ENCODE peak calls at places on chromosomes 4 and X, in five cellular contexts. H is tibial nerve, U is IMR-90, P is prostate gland, Y is uterus. R is an unnamed sample.

GRCh38 chrX:133523094-133523493 is 107.8 kb upstream of the GPC4 start:
- DNase-seq in H (peak; percentile 12), U (no peak), P (peak; percentile 9), Y (no peak), R (peak; percentile 7)

GRCh38 chrX:10051866-10052265 is 84.7 kb downstream of the CLDN34 start:
- DNase-seq in H (no peak), U (no peak), P (peak; percentile 48), Y (no peak), R (no peak)

GRCh38 chr4:112175840-112176239 is 30.6 kb downstream of the FAM241A start:
- DNase-seq in H (no peak), U (no peak), P (no peak), Y (no peak), R (no peak)

GRCh38 chr4:128868758-128869157 is 59.3 kb downstream of the JADE1 start:
- DNase-seq in H (no peak), U (no peak), P (no peak), Y (no peak), R (no peak)

GRCh38 chrX:42269186-42269585 is 345.8 kb upstream of the CASK start:
- DNase-seq in H (no peak), U (peak; percentile 0), P (no peak), Y (no peak), R (no peak)

GRCh38 chr4:94536049-94536448 is 84.3 kb downstream of the PDLIM5 start:
- DNase-seq in H (no peak), U (no peak), P (no peak), Y (no peak), R (no peak)

GRCh38 chr4:159090255-159090654 is 12.6 kb upstream of the RAPGEF2 start:
- DNase-seq in H (no peak), U (no peak), P (no peak), Y (no peak), R (no peak)

GRCh38 chrX:24619647-24620046 is 27.5 kb downstream of the PCYT1B start:
- DNase-seq in H (no peak), U (peak; percentile 38), P (no peak), Y (no peak), R (no peak)

GRCh38 chrX:77436682-77437081 is 10.5 kb upstream of the FGF16 start:
- DNase-seq in H (no peak), U (peak; percentile 52), P (no peak), Y (no peak), R (no peak)

GRCh38 chrX:9272166-9272565 is 192.7 kb upstream of the TBL1X start:
- DNase-seq in H (no peak), U (no peak), P (no peak), Y (no peak), R (no peak)

GRCh38 chr4:129668092-129668491 is 572.1 kb downstream of the C4orf33 start:
- DNase-seq in H (no peak), U (no peak), P (no peak), Y (no peak), R (no peak)

GRCh38 chrX:48083212-48083611 is 11.8 kb upstream of the ZNF630 start:
- DNase-seq in H (peak; percentile 18), U (peak; percentile 34), P (peak; percentile 17), Y (peak; percentile 21), R (peak; percentile 31)

GRCh38 chr4:188139141-188139540 is at the start of gene TRIML1:
- DNase-seq in H (no peak), U (no peak), P (no peak), Y (no peak), R (no peak)

GRCh38 chrX:141278306-141278705 is 36.0 kb upstream of the SPANXC start:
- DNase-seq in H (no peak), U (peak; percentile 6), P (no peak), Y (no peak), R (peak; percentile 1)

GRCh38 chrX:17376381-17377046 is 1.5 kb downstream of the NHS start:
- DNase-seq in H (no peak), U (no peak), P (no peak), Y (peak; percentile 20), R (no peak)

GRCh38 chr4:71944956-71945355 is 86.8 kb upstream of the NPFFR2 start:
- DNase-seq in H (no peak), U (peak; percentile 1), P (no peak), Y (no peak), R (no peak)

GRCh38 chr4:87423313-87424031 is 1.1 kb downstream of the NUDT9 start:
- DNase-seq in H (no peak), U (no peak), P (no peak), Y (no peak), R (peak; percentile 50)

GRCh38 chr4:70505152-70505748 is 13.1 kb upstream of the AMTN start:
- DNase-seq in H (peak; percentile 20), U (peak; percentile 39), P (peak; percentile 17), Y (no peak), R (peak; percentile 45)

GRCh38 chr4:185576918-185577591 is 41.7 kb upstream of the PDLIM3 start:
- DNase-seq in H (no peak), U (peak; percentile 26), P (no peak), Y (no peak), R (no peak)

GRCh38 chr4:188691811-188692210 is 552.6 kb downstream of the TRIML1 start:
- DNase-seq in H (no peak), U (peak; percentile 88), P (no peak), Y (no peak), R (no peak)

GRCh38 chrX:110180176-110180927 is 137.5 kb downstream of the AMMECR1 start:
- DNase-seq in H (no peak), U (peak; percentile 84), P (no peak), Y (peak; percentile 69), R (no peak)

GRCh38 chr4:41620594-41621256 is 82.8 kb downstream of the LIMCH1 start:
- DNase-seq in H (no peak), U (no peak), P (no peak), Y (no peak), R (no peak)

DNA sequence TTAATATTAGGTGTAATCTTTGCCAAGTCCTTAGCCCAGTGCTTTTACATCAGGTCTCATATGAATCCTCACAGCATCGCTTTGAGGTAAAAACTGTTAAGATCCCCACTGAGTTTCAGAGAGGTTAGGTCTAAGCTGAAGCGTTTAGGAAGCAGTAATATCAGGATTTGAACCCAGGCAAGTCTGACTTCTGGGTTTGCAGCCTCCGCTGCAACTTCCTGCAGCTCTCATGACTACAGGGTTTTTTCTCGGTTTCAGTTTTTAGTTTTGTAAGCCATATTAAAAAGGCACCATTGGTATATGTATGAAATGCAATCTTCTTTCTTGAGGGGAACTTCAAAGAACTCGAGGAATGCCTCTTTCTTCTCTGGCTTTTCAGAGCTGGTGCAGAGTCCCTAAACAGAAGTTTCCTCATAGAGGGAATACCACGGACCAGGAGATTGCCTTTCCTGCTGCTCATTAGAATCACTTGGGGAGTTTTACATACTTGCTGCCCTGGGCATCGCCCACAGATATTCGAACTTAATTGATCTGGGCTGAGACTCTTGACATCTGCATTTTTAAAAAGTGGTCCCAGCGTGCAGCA is 6.5 kb downstream of the MTM1 start:
- DNase-seq in H (no peak), U (no peak), P (no peak), Y (no peak), R (no peak)
- H3K4me1 ChIP-seq in H (no peaks in the 10 kb centered on the region), U (peaks cover 6% of the 10 kb centered on the region), P (no peaks in the 10 kb centered on the region), Y (no peaks in the 10 kb centered on the region), R (peaks cover 24% of the 10 kb centered on the region)

DNA sequence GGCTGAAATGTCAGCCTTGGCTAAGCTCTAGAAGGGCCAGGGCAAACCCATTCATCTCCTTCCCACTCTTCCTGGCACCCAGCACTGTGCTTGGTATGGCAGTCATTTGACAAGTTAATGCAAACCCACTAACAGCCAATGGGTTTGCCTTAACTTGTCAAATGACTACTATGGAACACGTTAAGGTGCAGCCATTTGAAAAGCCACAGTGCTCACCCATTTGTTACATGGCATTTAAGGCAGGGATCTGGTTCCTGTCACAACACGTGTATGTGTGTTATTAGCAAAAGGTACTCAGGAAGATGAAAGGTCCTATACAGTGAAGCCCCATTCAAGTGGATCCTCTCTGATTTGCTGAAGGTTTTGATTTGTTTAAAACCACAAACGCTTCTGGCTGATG is 7.2 kb downstream of the CRMP1 start:
- DNase-seq in H (no peak), U (no peak), P (no peak), Y (no peak), R (no peak)
- H3K4me1 ChIP-seq in H (no peaks in the 10 kb centered on the region), U (no peaks in the 10 kb centered on the region), P (no peaks in the 10 kb centered on the region), Y (no peaks in the 10 kb centered on the region), R (peaks cover 20% of the 10 kb centered on the region)

GRCh38 chr4:76980280-76980679 is 30.7 kb downstream of the SEPTIN11 start:
- DNase-seq in H (no peak), U (no peak), P (no peak), Y (no peak), R (no peak)
- H3K4me1 ChIP-seq in H (no peaks in the 10 kb centered on the region), U (peaks cover 35% of the 10 kb centered on the region), P (no peaks in the 10 kb centered on the region), Y (no peaks in the 10 kb centered on the region), R (peaks cover 38% of the 10 kb centered on the region)

GRCh38 chr4:53919605-53920004 is 144.8 kb downstream of the CHIC2 start:
- DNase-seq in H (no peak), U (no peak), P (no peak), Y (no peak), R (no peak)
- H3K4me1 ChIP-seq in H (no peaks in the 10 kb centered on the region), U (peaks cover 14% of the 10 kb centered on the region), P (no peaks in the 10 kb centered on the region), Y (no peaks in the 10 kb centered on the region), R (no peaks in the 10 kb centered on the region)

GRCh38 chr4:168840988-168841681 is 168.9 kb downstream of the CBR4 start:
- DNase-seq in H (no peak), U (no peak), P (no peak), Y (no peak), R (peak; percentile 33)

GRCh38 chr4:168843635-168844034 is 166.4 kb downstream of the CBR4 start:
- DNase-seq in H (no peak), U (no peak), P (peak; percentile 66), Y (no peak), R (no peak)

GRCh38 chr4:168841682-168842019 is 168.4 kb downstream of the CBR4 start:
- DNase-seq in H (no peak), U (no peak), P (no peak), Y (no peak), R (no peak)

GRCh38 chr4:168840386-168840763 is 169.7 kb downstream of the CBR4 start:
- DNase-seq in H (no peak), U (no peak), P (no peak), Y (no peak), R (no peak)

GRCh38 chr4:168842186-168842585 is 167.9 kb downstream of the CBR4 start:
- DNase-seq in H (no peak), U (no peak), P (no peak), Y (no peak), R (no peak)
- H3K4me1 ChIP-seq in H (no peaks in the 10 kb centered on the region), U (peaks cover 36% of the 10 kb centered on the region), P (no peaks in the 10 kb centered on the region), Y (peaks cover 30% of the 10 kb centered on the region), R (peaks cover 18% of the 10 kb centered on the region)

GRCh38 chr4:3041192-3042142 is 32.9 kb downstream of the HTT-AS start:
- DNase-seq in H (peak; percentile 42), U (peak; percentile 48), P (peak; percentile 10), Y (peak; percentile 28), R (peak; percentile 46)
- H3K4me1 ChIP-seq in H (no peaks in the 10 kb centered on the region), U (peaks cover 2% of the 10 kb centered on the region), P (no peaks in the 10 kb centered on the region), Y (no peaks in the 10 kb centered on the region), R (peaks cover 21% of the 10 kb centered on the region)

GRCh38 chrX:154050113-154050495 is 30.4 kb upstream of the IRAK1 start:
- DNase-seq in H (no peak), U (no peak), P (no peak), Y (no peak), R (no peak)
- H3K4me1 ChIP-seq in H (no peaks in the 10 kb centered on the region), U (peaks cover 12% of the 10 kb centered on the region), P (no peaks in the 10 kb centered on the region), Y (no peaks in the 10 kb centered on the region), R (peaks cover 46% of the 10 kb centered on the region)

GRCh38 chr4:78567502-78568075 is 16.0 kb downstream of the ANXA3 start:
- DNase-seq in H (no peak), U (no peak), P (no peak), Y (no peak), R (no peak)
- H3K4me1 ChIP-seq in H (no peaks in the 10 kb centered on the region), U (peaks cover 15% of the 10 kb centered on the region), P (peaks cover 5% of the 10 kb centered on the region), Y (no peaks in the 10 kb centered on the region), R (peaks cover 32% of the 10 kb centered on the region)